ENCODE peak calls at places on chromosomes 4 and X, in four cellular contexts. T, A, C and O are unnamed samples.

GRCh38 chrX:134315893-134316292 is 78.9 kb downstream of the CCDC160 start:
- DNase-seq in T (no peak), A (no peak), C (no peak), O (no peak)

GRCh38 chr4:159281781-159282180 is 178.9 kb downstream of the RAPGEF2 start:
- DNase-seq in T (no peak), A (no peak), C (no peak), O (no peak)

GRCh38 chr4:158346576-158346975 is 136.3 kb downstream of the TMEM144 start:
- DNase-seq in T (no peak), A (no peak), C (no peak), O (no peak)

GRCh38 chr4:141248029-141248428 is 27.3 kb downstream of the ZNF330 start:
- DNase-seq in T (no peak), A (no peak), C (no peak), O (no peak)

GRCh38 chrX:37350034-37350365 is 836 bp downstream of the PRRG1 start:
- DNase-seq in T (no peak), A (no peak), C (no peak), O (no peak)

GRCh38 chr4:54497947-54498346 is 159.8 kb upstream of the KIT start:
- DNase-seq in T (no peak), A (no peak), C (no peak), O (no peak)

GRCh38 chr4:8537041-8537461 is 43.1 kb upstream of the GPR78 start:
- DNase-seq in T (no peak), A (no peak), C (no peak), O (no peak)

GRCh38 chr4:4840351-4840750 is 19.1 kb upstream of the MSX1 start:
- DNase-seq in T (no peak), A (no peak), C (no peak), O (no peak)

GRCh38 chrX:103565197-103565596 is 20.1 kb upstream of the TCEAL4 start:
- DNase-seq in T (no peak), A (no peak), C (no peak), O (no peak)

GRCh38 chr4:15396157-15396800 is 31.6 kb upstream of the C1QTNF7 start:
- DNase-seq in T (peak), A (peak), C (no peak), O (no peak)